ENCODE peak calls at places on chromosome 11, in four cellular contexts. H, R, C and T are unnamed samples.
A peak's percentile ranks its signal among the peaks of the same experiment; 100 is the strongest.

GRCh38 chr11:73200256-73200655 is 17.8 kb upstream of the P2RY2 start:
- DNase-seq in H (no peak), R (no peak), C (no peak), T (peak; percentile 63)

GRCh38 chr11:131749100-131749499 is 378.7 kb downstream of the NTM start:
- DNase-seq in H (no peak), R (peak; percentile 98), C (no peak), T (peak; percentile 60)

GRCh38 chr11:19672591-19673206 is 39.9 kb upstream of the NAV2 start:
- DNase-seq in H (no peak), R (no peak), C (no peak), T (no peak)

GRCh38 chr11:94767701-94768601 is at the start of gene AMOTL1:
- DNase-seq in H (no peak), R (peak; percentile 93), C (peak; percentile 77), T (peak; percentile 93)

GRCh38 chr11:84594602-84595001 is 1032.5 kb downstream of the DLG2 start:
- DNase-seq in H (no peak), R (no peak), C (no peak), T (no peak)

GRCh38 chr11:71372693-71373657 is 75.2 kb downstream of the DHCR7 start:
- DNase-seq in H (no peak), R (peak; percentile 46), C (no peak), T (peak; percentile 31)

GRCh38 chr11:86671386-86672006 is 920 bp downstream of the ME3 start:
- DNase-seq in H (no peak), R (peak; percentile 59), C (no peak), T (no peak)

GRCh38 chr11:14971865-14972580 is at the start of gene CALCA:
- DNase-seq in H (no peak), R (peak; percentile 6), C (no peak), T (peak; percentile 4)

GRCh38 chr11:113521737-113522517 is 46.7 kb upstream of the DRD2 start:
- DNase-seq in H (no peak), R (no peak), C (no peak), T (no peak)

GRCh38 chr11:13316528-13316961 is 39.0 kb downstream of the BMAL1 start:
- DNase-seq in H (no peak), R (peak; percentile 75), C (no peak), T (no peak)

GRCh38 chr11:66957971-66958231 is 282 bp downstream of the PC start:
- DNase-seq in H (no peak), R (no peak), C (no peak), T (no peak)

GRCh38 chr11:70210051-70210501 is 7.0 kb downstream of the FADD start:
- DNase-seq in H (no peak), R (peak; percentile 66), C (no peak), T (no peak)

GRCh38 chr11:85748455-85748891 is 62.5 kb downstream of the SYTL2 start:
- DNase-seq in H (no peak), R (no peak), C (no peak), T (no peak)

GRCh38 chr11:38598413-38598812 is 2000.4 kb upstream of the RAG2 start:
- DNase-seq in H (no peak), R (no peak), C (no peak), T (no peak)

GRCh38 chr11:65884716-65885092 is 3.6 kb downstream of the FIBP start:
- DNase-seq in H (no peak), R (peak; percentile 75), C (no peak), T (peak; percentile 80)

GRCh38 chr11:87398913-87399312 is 361.2 kb downstream of the TMEM135 start:
- DNase-seq in H (no peak), R (peak; percentile 61), C (no peak), T (no peak)